ENCODE peak calls at places on chromosomes 2 and 18, in five cellular contexts. J is fibroblast of pulmonary artery, P is cardiac fibroblast, S is GM12865, U is mammary epithelial cell. V is an unnamed sample.

GRCh38 chr18:37251679-37252078 is 313.9 kb downstream of the CELF4 start:
- DNase-seq in J (no peak), P (no peak), S (no peak), U (peak; percentile 44), V (no peak)

GRCh38 chr2:199704358-199705238 is 146.4 kb downstream of the FTCDNL1 start:
- DNase-seq in J (peak; percentile 18), P (peak; percentile 6), S (peak; percentile 45), U (peak; percentile 31), V (peak; percentile 4)

GRCh38 chr2:222364280-222364895 is 60.0 kb upstream of the SGPP2 start:
- DNase-seq in J (peak; percentile 87), P (peak; percentile 61), S (no peak), U (peak; percentile 49), V (peak; percentile 93)

GRCh38 chr2:153474407-153474806 is 4.2 kb downstream of the RPRM start:
- DNase-seq in J (no peak), P (no peak), S (peak; percentile 11), U (no peak), V (no peak)

GRCh38 chr18:57437782-57438668 is 2.9 kb downstream of the ONECUT2 start:
- DNase-seq in J (peak; percentile 70), P (peak; percentile 57), S (peak; percentile 40), U (peak; percentile 62), V (peak; percentile 59)

GRCh38 chr2:119264781-119265692 is 41.4 kb downstream of the STEAP3 start:
- DNase-seq in J (peak; percentile 68), P (peak; percentile 63), S (peak; percentile 61), U (peak; percentile 53), V (peak; percentile 49)

GRCh38 chr2:94874277-94874997 is 3.2 kb downstream of the TEKT4 start:
- DNase-seq in J (peak; percentile 6), P (peak; percentile 26), S (peak; percentile 67), U (no peak), V (peak; percentile 26)

GRCh38 chr2:134391751-134392160 is 137.9 kb downstream of the MGAT5 start:
- DNase-seq in J (no peak), P (no peak), S (peak; percentile 55), U (peak; percentile 96), V (no peak)

GRCh38 chr2:160737247-160737646 is 243.6 kb upstream of the RBMS1 start:
- DNase-seq in J (no peak), P (no peak), S (no peak), U (no peak), V (peak; percentile 58)

GRCh38 chr2:196331143-196331542 is 159.8 kb upstream of the STK17B start:
- DNase-seq in J (peak; percentile 89), P (peak; percentile 87), S (no peak), U (peak; percentile 21), V (peak; percentile 84)

GRCh38 chr2:64793701-64794100 is 140.0 kb upstream of the SERTAD2 start:
- DNase-seq in J (no peak), P (no peak), S (no peak), U (no peak), V (no peak)

GRCh38 chr18:35749701-35750100 is 168.2 kb downstream of the GALNT1 start:
- DNase-seq in J (no peak), P (no peak), S (no peak), U (peak; percentile 68), V (no peak)

GRCh38 chr2:85536479-85536878 is 2.5 kb upstream of the MAT2A start:
- DNase-seq in J (peak; percentile 75), P (peak; percentile 74), S (no peak), U (peak; percentile 38), V (no peak)

GRCh38 chr2:134122610-134123009 is 131.3 kb upstream of the MGAT5 start:
- DNase-seq in J (no peak), P (no peak), S (no peak), U (no peak), V (no peak)

GRCh38 chr2:151757861-151758260 is 23.6 kb upstream of the NEB start:
- DNase-seq in J (peak; percentile 16), P (peak; percentile 55), S (no peak), U (no peak), V (peak; percentile 65)

GRCh38 chr18:37672001-37672400 is 106.4 kb upstream of the CELF4 start:
- DNase-seq in J (no peak), P (no peak), S (no peak), U (no peak), V (no peak)

GRCh38 chr2:7681852-7682461 is 764.7 kb downstream of the RNF144A start:
- DNase-seq in J (no peak), P (no peak), S (no peak), U (no peak), V (no peak)

GRCh38 chr18:69186162-69186561 is 214.5 kb upstream of the DOK6 start:
- DNase-seq in J (no peak), P (no peak), S (no peak), U (no peak), V (no peak)

GRCh38 chr2:128381001-128381938 is 62.6 kb upstream of the HS6ST1 start:
- DNase-seq in J (peak; percentile 19), P (peak; percentile 32), S (no peak), U (no peak), V (no peak)

GRCh38 chr18:23136326-23137092 is 1.2 kb downstream of the CABLES1 start:
- DNase-seq in J (peak; percentile 39), P (peak; percentile 35), S (peak; percentile 45), U (peak; percentile 40), V (no peak)

GRCh38 chr2:239275037-239275685 is 125.7 kb downstream of the HDAC4 start:
- DNase-seq in J (peak; percentile 96), P (peak; percentile 95), S (peak; percentile 88), U (peak; percentile 94), V (no peak)

GRCh38 chr2:221572180-221572820 is at the start of gene EPHA4:
- DNase-seq in J (peak; percentile 87), P (peak; percentile 91), S (peak; percentile 77), U (peak; percentile 84), V (peak; percentile 94)

GRCh38 chr2:173138962-173139361 is 63.3 kb downstream of the MAP3K20 start:
- DNase-seq in J (no peak), P (peak; percentile 26), S (no peak), U (no peak), V (no peak)

GRCh38 chr2:239227661-239228371 is 173.0 kb downstream of the HDAC4 start:
- DNase-seq in J (no peak), P (no peak), S (no peak), U (no peak), V (no peak)

GRCh38 chr2:46942891-46943626 is 27.5 kb upstream of the MCFD2 start:
- DNase-seq in J (no peak), P (no peak), S (peak; percentile 16), U (no peak), V (no peak)

GRCh38 chr2:84386326-84386995 is 72.6 kb downstream of the SUCLG1 start:
- DNase-seq in J (no peak), P (no peak), S (no peak), U (no peak), V (no peak)

GRCh38 chr2:16416651-16417050 is 249.0 kb downstream of the CYRIA start:
- DNase-seq in J (no peak), P (no peak), S (no peak), U (no peak), V (no peak)

GRCh38 chr2:207394203-207394741 is 135.5 kb upstream of the CREB1 start:
- DNase-seq in J (peak; percentile 54), P (peak; percentile 62), S (no peak), U (peak; percentile 85), V (no peak)

GRCh38 chr2:180722551-180723239 is 257.7 kb upstream of the UBE2E3 start:
- DNase-seq in J (peak; percentile 49), P (peak; percentile 40), S (no peak), U (peak; percentile 65), V (no peak)

GRCh38 chr18:13446581-13447470 is 228.3 kb downstream of the LDLRAD4 start:
- DNase-seq in J (no peak), P (no peak), S (no peak), U (no peak), V (no peak)

GRCh38 chr2:237868631-237869356 is 9.4 kb downstream of the RAMP1 start:
- DNase-seq in J (peak; percentile 83), P (peak; percentile 83), S (no peak), U (no peak), V (no peak)

GRCh38 chr2:101830555-101830954 is 133.0 kb downstream of the MAP4K4 start:
- DNase-seq in J (peak; percentile 60), P (peak; percentile 45), S (peak; percentile 75), U (peak; percentile 79), V (peak; percentile 44)

GRCh38 chr2:54348672-54349071 is 92.6 kb upstream of the TSPYL6 start:
- DNase-seq in J (peak; percentile 71), P (peak; percentile 76), S (no peak), U (no peak), V (peak; percentile 54)

GRCh38 chr18:52200891-52201663 is 138.9 kb upstream of the DCC start:
- DNase-seq in J (no peak), P (no peak), S (no peak), U (no peak), V (no peak)

DNA sequence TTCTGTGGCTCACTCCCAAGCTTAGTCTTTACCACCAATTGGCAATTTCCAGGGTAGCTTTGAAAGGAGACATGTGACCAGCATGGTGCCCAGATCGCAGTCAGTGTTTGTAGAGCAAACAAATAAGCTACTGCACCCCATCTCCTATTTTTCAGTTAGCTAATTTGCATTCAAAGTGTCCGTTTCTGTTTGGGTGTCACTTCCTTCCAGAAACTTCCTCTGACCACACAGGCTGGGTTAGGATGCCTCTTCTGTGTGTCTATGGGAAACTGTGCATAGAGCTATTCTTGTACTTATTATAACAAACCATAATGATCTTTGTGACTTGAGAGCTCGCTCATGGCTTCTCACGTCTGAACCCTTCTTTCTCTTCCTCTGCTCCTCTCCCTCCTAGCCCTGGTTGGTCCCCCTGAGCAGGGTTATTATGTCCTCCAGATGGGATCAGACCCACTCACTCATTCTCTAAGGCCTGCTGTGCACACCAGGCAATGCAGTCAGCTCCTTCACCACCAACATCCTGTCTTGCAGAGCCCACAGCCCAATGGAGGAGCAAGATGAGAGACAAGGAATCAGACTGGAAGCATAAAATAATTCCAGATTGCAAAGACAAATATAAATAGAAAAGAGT is 101.2 kb upstream of the ALK start:
- DNase-seq in J (no peak), P (no peak), S (peak; percentile 54), U (no peak), V (no peak)
- TF ChIP-seq CTCF in J (no peak), P (no peak), S (no peak), U (no peak), V (no peak)

GRCh38 chr2:69163109-69163508 is 150.1 kb downstream of the ANTXR1 start:
- DNase-seq in J (peak; percentile 96), P (peak; percentile 94), S (peak; percentile 70), U (peak; percentile 55), V (peak; percentile 68)

GRCh38 chr2:69156624-69157023 is 143.6 kb downstream of the ANTXR1 start:
- DNase-seq in J (no peak), P (no peak), S (no peak), U (no peak), V (no peak)

GRCh38 chr2:69157441-69157840 is 144.5 kb downstream of the ANTXR1 start:
- DNase-seq in J (no peak), P (no peak), S (no peak), U (no peak), V (no peak)

GRCh38 chr2:69162121-69162520 is 149.1 kb downstream of the ANTXR1 start:
- DNase-seq in J (no peak), P (no peak), S (no peak), U (no peak), V (peak; percentile 12)

GRCh38 chr2:69159988-69160387 is 147.0 kb downstream of the ANTXR1 start:
- DNase-seq in J (no peak), P (no peak), S (no peak), U (peak; percentile 69), V (no peak)
- TF ChIP-seq CTCF in J (no peak), P (no peak), S (no peak), U (peak; percentile 80), V (no peak)

GRCh38 chr2:241724259-241724974 is 10.0 kb upstream of the D2HGDH start:
- DNase-seq in J (no peak), P (no peak), S (no peak), U (no peak), V (no peak)
- TF ChIP-seq CTCF in J (peak; percentile 7), P (peak; percentile 29), S (no peak), U (no peak), V (peak; percentile 5)

GRCh38 chr2:168050377-168050776 is 197.0 kb downstream of the STK39 start:
- DNase-seq in J (no peak), P (no peak), S (no peak), U (no peak), V (no peak)
- TF ChIP-seq CTCF in J (no peak), P (no peak), S (no peak), U (no peak), V (no peak)